ENCODE peak calls at places on chromosomes 6 and 20, in ten cellular contexts. One of them, this sample, is unnamed.

GRCh38 chr20:17936306-17936790 is 32.2 kb downstream of the SNX5 start:
- DNase-seq in adrenal gland: no peak
- DNase-seq in mammary epithelial cell: no peak
- DNase-seq in breast epithelium: no peak
- DNase-seq in endothelial cell of umbilical vein: no peak
- DNase-seq in GM12865: no peak
- DNase-seq in lung: no peak
- DNase-seq in cardiac fibroblast: peak; percentile 34
- DNase-seq in suprapubic skin: no peak
- DNase-seq in pancreas: no peak
- DNase-seq in this sample: peak; percentile 53

GRCh38 chr20:64119681-64120341 is 12.4 kb upstream of the NPBWR2 start:
- DNase-seq in pancreas: no peak
- DNase-seq in breast epithelium: no peak
- DNase-seq in endothelial cell of umbilical vein: peak; percentile 8
- DNase-seq in adrenal gland: peak; percentile 46
- DNase-seq in cardiac fibroblast: no peak
- DNase-seq in GM12865: no peak
- DNase-seq in suprapubic skin: peak; percentile 33
- DNase-seq in lung: no peak
- DNase-seq in mammary epithelial cell: no peak
- DNase-seq in this sample: peak; percentile 2

GRCh38 chr20:1945134-1945618 is 48.7 kb downstream of the PDYN start:
- DNase-seq in cardiac fibroblast: peak; percentile 87
- DNase-seq in endothelial cell of umbilical vein: no peak
- DNase-seq in lung: peak; percentile 65
- DNase-seq in suprapubic skin: peak; percentile 87
- DNase-seq in breast epithelium: no peak
- DNase-seq in GM12865: no peak
- DNase-seq in pancreas: peak; percentile 71
- DNase-seq in mammary epithelial cell: no peak
- DNase-seq in adrenal gland: peak; percentile 96
- DNase-seq in this sample: peak; percentile 64

GRCh38 chr6:136403166-136403980 is 113.7 kb upstream of the BCLAF1 start:
- DNase-seq in lung: no peak
- DNase-seq in GM12865: no peak
- DNase-seq in pancreas: no peak
- DNase-seq in endothelial cell of umbilical vein: peak; percentile 6
- DNase-seq in suprapubic skin: no peak
- DNase-seq in mammary epithelial cell: peak; percentile 98
- DNase-seq in breast epithelium: no peak
- DNase-seq in cardiac fibroblast: peak; percentile 78
- DNase-seq in adrenal gland: peak; percentile 78
- DNase-seq in this sample: peak; percentile 88

GRCh38 chr6:11153447-11153846 is 41.9 kb upstream of the ERVFRD-1 start:
- DNase-seq in GM12865: no peak
- DNase-seq in breast epithelium: no peak
- DNase-seq in lung: no peak
- DNase-seq in suprapubic skin: no peak
- DNase-seq in adrenal gland: no peak
- DNase-seq in pancreas: no peak
- DNase-seq in mammary epithelial cell: no peak
- DNase-seq in endothelial cell of umbilical vein: no peak
- DNase-seq in cardiac fibroblast: no peak
- DNase-seq in this sample: no peak

GRCh38 chr6:161137839-161138544 is 135.9 kb downstream of the AGPAT4 start:
- DNase-seq in endothelial cell of umbilical vein: no peak
- DNase-seq in breast epithelium: no peak
- DNase-seq in cardiac fibroblast: no peak
- DNase-seq in mammary epithelial cell: peak; percentile 90
- DNase-seq in GM12865: no peak
- DNase-seq in suprapubic skin: no peak
- DNase-seq in pancreas: no peak
- DNase-seq in lung: no peak
- DNase-seq in adrenal gland: no peak
- DNase-seq in this sample: no peak

GRCh38 chr6:7833753-7834075 is 76.9 kb downstream of the TXNDC5 start:
- DNase-seq in endothelial cell of umbilical vein: no peak
- DNase-seq in cardiac fibroblast: peak; percentile 17
- DNase-seq in mammary epithelial cell: no peak
- DNase-seq in suprapubic skin: no peak
- DNase-seq in lung: no peak
- DNase-seq in adrenal gland: no peak
- DNase-seq in breast epithelium: no peak
- DNase-seq in GM12865: no peak
- DNase-seq in pancreas: no peak
- DNase-seq in this sample: no peak

GRCh38 chr6:104332407-104332806 is 527.3 kb downstream of the HACE1 start:
- DNase-seq in endothelial cell of umbilical vein: no peak
- DNase-seq in breast epithelium: no peak
- DNase-seq in GM12865: no peak
- DNase-seq in suprapubic skin: no peak
- DNase-seq in mammary epithelial cell: no peak
- DNase-seq in cardiac fibroblast: no peak
- DNase-seq in adrenal gland: no peak
- DNase-seq in pancreas: no peak
- DNase-seq in lung: no peak
- DNase-seq in this sample: no peak

GRCh38 chr6:130781557-130781956 is 45.6 kb upstream of the SMLR1 start:
- DNase-seq in suprapubic skin: no peak
- DNase-seq in lung: no peak
- DNase-seq in endothelial cell of umbilical vein: no peak
- DNase-seq in GM12865: peak; percentile 19
- DNase-seq in cardiac fibroblast: no peak
- DNase-seq in breast epithelium: no peak
- DNase-seq in pancreas: no peak
- DNase-seq in mammary epithelial cell: no peak
- DNase-seq in adrenal gland: no peak
- DNase-seq in this sample: no peak

GRCh38 chr6:5507056-5507722 is 245.9 kb downstream of the FARS2 start:
- DNase-seq in breast epithelium: no peak
- DNase-seq in mammary epithelial cell: no peak
- DNase-seq in GM12865: peak; percentile 79
- DNase-seq in endothelial cell of umbilical vein: no peak
- DNase-seq in cardiac fibroblast: no peak
- DNase-seq in lung: no peak
- DNase-seq in suprapubic skin: no peak
- DNase-seq in pancreas: no peak
- DNase-seq in adrenal gland: no peak
- DNase-seq in this sample: no peak

GRCh38 chr20:542777-543368 is 717 bp downstream of the CSNK2A1 start:
- DNase-seq in endothelial cell of umbilical vein: no peak
- DNase-seq in breast epithelium: no peak
- DNase-seq in pancreas: no peak
- DNase-seq in mammary epithelial cell: no peak
- DNase-seq in adrenal gland: no peak
- DNase-seq in cardiac fibroblast: peak; percentile 6
- DNase-seq in suprapubic skin: peak; percentile 66
- DNase-seq in GM12865: peak; percentile 58
- DNase-seq in lung: no peak
- DNase-seq in this sample: no peak

GRCh38 chr6:14452567-14453527 is 335.3 kb downstream of the CD83 start:
- DNase-seq in adrenal gland: no peak
- DNase-seq in suprapubic skin: no peak
- DNase-seq in lung: no peak
- DNase-seq in mammary epithelial cell: no peak
- DNase-seq in breast epithelium: peak; percentile 59
- DNase-seq in endothelial cell of umbilical vein: no peak
- DNase-seq in pancreas: no peak
- DNase-seq in cardiac fibroblast: no peak
- DNase-seq in GM12865: no peak
- DNase-seq in this sample: no peak

GRCh38 chr6:12602951-12603710 is 113.4 kb upstream of the PHACTR1 start:
- DNase-seq in cardiac fibroblast: peak; percentile 93
- DNase-seq in breast epithelium: no peak
- DNase-seq in lung: no peak
- DNase-seq in GM12865: peak; percentile 64
- DNase-seq in adrenal gland: peak; percentile 58
- DNase-seq in endothelial cell of umbilical vein: peak; percentile 86
- DNase-seq in suprapubic skin: no peak
- DNase-seq in pancreas: no peak
- DNase-seq in mammary epithelial cell: peak; percentile 40
- DNase-seq in this sample: peak; percentile 95

GRCh38 chr20:33947709-33948295 is 45.9 kb upstream of the RALY start:
- DNase-seq in pancreas: no peak
- DNase-seq in mammary epithelial cell: peak; percentile 46
- DNase-seq in breast epithelium: no peak
- DNase-seq in lung: no peak
- DNase-seq in adrenal gland: no peak
- DNase-seq in endothelial cell of umbilical vein: peak; percentile 24
- DNase-seq in suprapubic skin: no peak
- DNase-seq in GM12865: peak; percentile 64
- DNase-seq in cardiac fibroblast: peak; percentile 39
- DNase-seq in this sample: peak; percentile 30

GRCh38 chr6:154638369-154638768 is 94.8 kb upstream of the SCAF8 start:
- DNase-seq in cardiac fibroblast: no peak
- DNase-seq in suprapubic skin: no peak
- DNase-seq in mammary epithelial cell: peak; percentile 17
- DNase-seq in adrenal gland: no peak
- DNase-seq in endothelial cell of umbilical vein: peak; percentile 93
- DNase-seq in lung: no peak
- DNase-seq in GM12865: no peak
- DNase-seq in breast epithelium: no peak
- DNase-seq in pancreas: no peak
- DNase-seq in this sample: peak; percentile 44

GRCh38 chr20:47686545-47686944 is 98.7 kb downstream of the SULF2 start:
- DNase-seq in lung: no peak
- DNase-seq in suprapubic skin: no peak
- DNase-seq in cardiac fibroblast: peak; percentile 75
- DNase-seq in breast epithelium: no peak
- DNase-seq in GM12865: no peak
- DNase-seq in mammary epithelial cell: no peak
- DNase-seq in adrenal gland: peak; percentile 85
- DNase-seq in pancreas: no peak
- DNase-seq in endothelial cell of umbilical vein: no peak
- DNase-seq in this sample: no peak

GRCh38 chr6:71043902-71044301 is 87.0 kb upstream of the B3GAT2 start:
- DNase-seq in endothelial cell of umbilical vein: no peak
- DNase-seq in suprapubic skin: no peak
- DNase-seq in cardiac fibroblast: peak; percentile 21
- DNase-seq in breast epithelium: no peak
- DNase-seq in lung: no peak
- DNase-seq in GM12865: no peak
- DNase-seq in adrenal gland: no peak
- DNase-seq in pancreas: no peak
- DNase-seq in mammary epithelial cell: peak; percentile 5
- DNase-seq in this sample: no peak

GRCh38 chr6:62775427-62776022 is 435.7 kb upstream of the FKBP1C start:
- DNase-seq in adrenal gland: no peak
- DNase-seq in pancreas: no peak
- DNase-seq in suprapubic skin: no peak
- DNase-seq in mammary epithelial cell: peak; percentile 1
- DNase-seq in lung: no peak
- DNase-seq in GM12865: peak; percentile 24
- DNase-seq in cardiac fibroblast: no peak
- DNase-seq in endothelial cell of umbilical vein: no peak
- DNase-seq in breast epithelium: no peak
- DNase-seq in this sample: no peak

GRCh38 chr6:87731818-87732661 is 30.0 kb upstream of the AKIRIN2 start:
- DNase-seq in endothelial cell of umbilical vein: peak; percentile 88
- DNase-seq in breast epithelium: peak; percentile 93
- DNase-seq in cardiac fibroblast: peak; percentile 99
- DNase-seq in suprapubic skin: peak; percentile 96
- DNase-seq in GM12865: peak; percentile 87
- DNase-seq in pancreas: peak; percentile 85
- DNase-seq in adrenal gland: peak; percentile 98
- DNase-seq in mammary epithelial cell: peak; percentile 98
- DNase-seq in lung: peak; percentile 90
- DNase-seq in this sample: peak; percentile 100

GRCh38 chr6:170093658-170094596 is 197.0 kb downstream of the DLL1 start:
- DNase-seq in endothelial cell of umbilical vein: no peak
- DNase-seq in pancreas: peak; percentile 10
- DNase-seq in cardiac fibroblast: no peak
- DNase-seq in suprapubic skin: peak; percentile 59
- DNase-seq in lung: no peak
- DNase-seq in GM12865: no peak
- DNase-seq in mammary epithelial cell: no peak
- DNase-seq in breast epithelium: peak; percentile 48
- DNase-seq in adrenal gland: peak; percentile 45
- DNase-seq in this sample: no peak

GRCh38 chr6:41042656-41043055 is 389 bp downstream of the TSPO2 start:
- DNase-seq in GM12865: no peak
- DNase-seq in pancreas: no peak
- DNase-seq in lung: no peak
- DNase-seq in adrenal gland: no peak
- DNase-seq in suprapubic skin: peak; percentile 30
- DNase-seq in mammary epithelial cell: no peak
- DNase-seq in breast epithelium: no peak
- DNase-seq in endothelial cell of umbilical vein: no peak
- DNase-seq in cardiac fibroblast: no peak
- DNase-seq in this sample: no peak

GRCh38 chr20:21102252-21102609 is 3.9 kb downstream of the LINC00237 start:
- DNase-seq in cardiac fibroblast: no peak
- DNase-seq in pancreas: peak; percentile 45
- DNase-seq in mammary epithelial cell: no peak
- DNase-seq in breast epithelium: no peak
- DNase-seq in adrenal gland: no peak
- DNase-seq in endothelial cell of umbilical vein: no peak
- DNase-seq in GM12865: peak; percentile 21
- DNase-seq in lung: no peak
- DNase-seq in suprapubic skin: no peak
- DNase-seq in this sample: no peak
- H3K4me3 ChIP-seq in cardiac fibroblast: no peak overlapping the region
- H3K4me3 ChIP-seq in pancreas: no peak overlapping the region
- H3K4me3 ChIP-seq in mammary epithelial cell: no peak overlapping the region
- H3K4me3 ChIP-seq in breast epithelium: peak overlapping the region; percentile 40
- H3K4me3 ChIP-seq in adrenal gland: peak overlapping the region; percentile 50
- H3K4me3 ChIP-seq in endothelial cell of umbilical vein: no peak overlapping the region
- H3K4me3 ChIP-seq in GM12865: peak overlapping the region; percentile 47
- H3K4me3 ChIP-seq in lung: no peak overlapping the region
- H3K4me3 ChIP-seq in suprapubic skin: peak overlapping the region; percentile 48
- H3K4me3 ChIP-seq in this sample: no peak overlapping the region

GRCh38 chr20:62752671-62753501 is 43.4 kb upstream of the MRGBP start:
- DNase-seq in endothelial cell of umbilical vein: no peak
- DNase-seq in adrenal gland: no peak
- DNase-seq in mammary epithelial cell: no peak
- DNase-seq in GM12865: no peak
- DNase-seq in lung: no peak
- DNase-seq in cardiac fibroblast: peak; percentile 31
- DNase-seq in pancreas: no peak
- DNase-seq in suprapubic skin: no peak
- DNase-seq in breast epithelium: no peak
- DNase-seq in this sample: no peak
- TF ChIP-seq CTCF in endothelial cell of umbilical vein: no peak
- TF ChIP-seq CTCF in adrenal gland: no peak
- TF ChIP-seq CTCF in mammary epithelial cell: no peak
- TF ChIP-seq CTCF in GM12865: no peak
- TF ChIP-seq CTCF in lung: no peak
- TF ChIP-seq CTCF in cardiac fibroblast: no peak
- TF ChIP-seq CTCF in pancreas: no peak
- TF ChIP-seq CTCF in suprapubic skin: no peak
- TF ChIP-seq CTCF in breast epithelium: no peak
- TF ChIP-seq CTCF in this sample: no peak

GRCh38 chr20:53623127-53623453 is 29.5 kb upstream of the ZNF217 start:
- DNase-seq in suprapubic skin: no peak
- DNase-seq in pancreas: no peak
- DNase-seq in breast epithelium: no peak
- DNase-seq in lung: no peak
- DNase-seq in cardiac fibroblast: no peak
- DNase-seq in GM12865: no peak
- DNase-seq in mammary epithelial cell: no peak
- DNase-seq in adrenal gland: no peak
- DNase-seq in endothelial cell of umbilical vein: no peak
- DNase-seq in this sample: no peak
- H3K4me3 ChIP-seq in suprapubic skin: peak overlapping the region; percentile 39
- H3K4me3 ChIP-seq in pancreas: peak overlapping the region; percentile 9
- H3K4me3 ChIP-seq in breast epithelium: peak overlapping the region; percentile 30
- H3K4me3 ChIP-seq in lung: no peak overlapping the region
- H3K4me3 ChIP-seq in cardiac fibroblast: no peak overlapping the region
- H3K4me3 ChIP-seq in GM12865: peak overlapping the region; percentile 65
- H3K4me3 ChIP-seq in mammary epithelial cell: no peak overlapping the region
- H3K4me3 ChIP-seq in adrenal gland: peak overlapping the region; percentile 33
- H3K4me3 ChIP-seq in endothelial cell of umbilical vein: no peak overlapping the region
- H3K4me3 ChIP-seq in this sample: no peak overlapping the region

GRCh38 chr20:39103732-39104131 is 141.6 kb downstream of the DHX35 start:
- DNase-seq in pancreas: no peak
- DNase-seq in breast epithelium: no peak
- DNase-seq in lung: no peak
- DNase-seq in endothelial cell of umbilical vein: no peak
- DNase-seq in adrenal gland: no peak
- DNase-seq in suprapubic skin: no peak
- DNase-seq in mammary epithelial cell: no peak
- DNase-seq in cardiac fibroblast: peak; percentile 14
- DNase-seq in GM12865: no peak
- DNase-seq in this sample: peak; percentile 41
- TF ChIP-seq CTCF in pancreas: no peak
- TF ChIP-seq CTCF in breast epithelium: no peak
- TF ChIP-seq CTCF in lung: no peak
- TF ChIP-seq CTCF in endothelial cell of umbilical vein: no peak
- TF ChIP-seq CTCF in adrenal gland: peak; percentile 4
- TF ChIP-seq CTCF in suprapubic skin: no peak
- TF ChIP-seq CTCF in mammary epithelial cell: no peak
- TF ChIP-seq CTCF in cardiac fibroblast: peak; percentile 18
- TF ChIP-seq CTCF in GM12865: no peak
- TF ChIP-seq CTCF in this sample: peak; percentile 30

This sample was measured in fibroblast of the aortic adventitia.